ENCODE peak calls at places on chromosomes 2 and 18, in six cellular contexts. S is pancreas, F is kidney epithelial cell, K is cardiac muscle cell, G is tibial artery, J is hepatocyte. X is an unnamed sample. For H3K27me3, the result is how much of the 10 kb centered on the place peaks cover.

GRCh38 chr2:31828891-31829290 is 181.9 kb downstream of the MEMO1 start:
- DNase-seq in J (no peak), F (no peak), G (no peak), K (no peak), S (no peak), X (no peak)

GRCh38 chr2:40256008-40256407 is 195.9 kb downstream of the SLC8A1 start:
- DNase-seq in G (no peak), S (no peak), J (no peak), K (no peak), F (no peak), X (no peak)

GRCh38 chr2:240396623-240397541 is 38.6 kb upstream of the GPC1 start:
- DNase-seq in F (no peak), J (no peak), S (no peak), K (no peak), G (peak), X (no peak)

GRCh38 chr2:96249654-96250053 is 16.1 kb downstream of the TMEM127 start:
- DNase-seq in S (no peak), F (no peak), J (peak), K (no peak), G (no peak), X (no peak)

GRCh38 chr2:236343400-236344161 is 79.4 kb upstream of the ASB18 start:
- DNase-seq in K (peak), G (no peak), S (peak), F (peak), J (peak), X (peak)

GRCh38 chr18:74976331-74976909 is 232.5 kb downstream of the PTGR3 start:
- DNase-seq in F (no peak), G (no peak), K (no peak), J (no peak), S (no peak), X (no peak)

GRCh38 chr2:62287895-62288589 is 92.1 kb downstream of the B3GNT2 start:
- DNase-seq in K (peak), J (peak), S (peak), F (peak), G (no peak), X (peak)

GRCh38 chr2:159201321-159202063 is 85.0 kb downstream of the WDSUB1 start:
- DNase-seq in J (no peak), G (no peak), F (no peak), S (no peak), K (no peak), X (no peak)

GRCh38 chr2:224584768-224585204 is 377 bp downstream of the CUL3 start:
- DNase-seq in G (peak), S (peak), J (peak), K (peak), F (no peak), X (peak)

GRCh38 chr2:234950730-234951385 is 959 bp upstream of the SH3BP4 start:
- DNase-seq in S (no peak), F (no peak), K (no peak), J (no peak), G (peak), X (peak)

GRCh38 chr2:1649871-1650473 is 94.3 kb downstream of the PXDN start:
- DNase-seq in G (no peak), S (no peak), F (no peak), J (no peak), K (no peak), X (no peak)

GRCh38 chr2:55837073-55837472 is 86.5 kb downstream of the EFEMP1 start:
- DNase-seq in G (no peak), K (no peak), J (no peak), F (no peak), S (no peak), X (no peak)

GRCh38 chr2:63658176-63658968 is 69.6 kb downstream of the MDH1 start:
- DNase-seq in J (no peak), G (no peak), S (no peak), F (no peak), K (no peak), X (no peak)

GRCh38 chr18:9068346-9068745 is 34.2 kb upstream of the NDUFV2 start:
- DNase-seq in K (no peak), F (no peak), S (no peak), G (no peak), J (peak), X (no peak)
- H3K27me3 ChIP-seq in K (under half), F (under half), S (under half), G (under half), J (under half), X (under half)

GRCh38 chr18:78677483-78678317 is 301.9 kb upstream of the SALL3 start:
- DNase-seq in K (no peak), G (no peak), J (no peak), S (no peak), F (no peak), X (no peak)

GRCh38 chr18:78672862-78673446 is 306.7 kb upstream of the SALL3 start:
- DNase-seq in G (no peak), J (no peak), F (no peak), S (no peak), K (no peak), X (no peak)

GRCh38 chr18:78673516-78674321 is 305.9 kb upstream of the SALL3 start:
- DNase-seq in K (no peak), F (no peak), S (no peak), J (no peak), G (no peak), X (no peak)

GRCh38 chr18:78676622-78677482 is 302.8 kb upstream of the SALL3 start:
- DNase-seq in G (no peak), S (no peak), F (no peak), J (no peak), K (no peak), X (no peak)

DNA sequence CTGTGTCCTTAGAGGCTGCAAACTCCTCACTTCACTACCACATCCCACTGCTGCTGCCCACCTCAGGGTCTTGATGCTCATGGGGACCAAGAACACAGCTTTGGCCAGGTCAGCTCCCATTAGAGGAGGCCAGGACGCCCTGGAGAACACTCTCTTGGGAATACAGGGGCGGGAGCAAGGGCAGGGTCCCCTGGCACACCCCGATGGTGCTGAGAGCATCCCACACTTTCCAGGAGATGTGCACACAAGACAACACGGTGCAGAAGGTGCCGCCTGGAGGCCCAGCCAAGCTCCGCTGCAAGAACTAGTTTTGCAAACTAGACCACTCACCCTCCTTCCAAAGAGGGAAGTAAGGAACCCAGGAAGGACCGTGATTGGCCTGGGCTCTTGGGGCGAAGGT is 304.4 kb upstream of the SALL3 start:
- DNase-seq in F (no peak), G (no peak), K (no peak), S (no peak), J (no peak), X (no peak)
- H3K27me3 ChIP-seq in F (under half), G (under half), K (under half), S (under half), J (under half), X (under half)

GRCh38 chr2:111983478-111984212 is 71.4 kb upstream of the TMEM87B start:
- DNase-seq in F (no peak), J (no peak), K (no peak), G (no peak), S (no peak), X (no peak)

GRCh38 chr2:111982822-111983221 is 72.2 kb upstream of the TMEM87B start:
- DNase-seq in G (no peak), F (no peak), K (no peak), J (no peak), S (no peak), X (no peak)

GRCh38 chr2:111984213-111984604 is 70.9 kb upstream of the TMEM87B start:
- DNase-seq in S (no peak), F (no peak), J (no peak), G (no peak), K (no peak), X (no peak)

GRCh38 chr2:111985514-111985913 is 69.6 kb upstream of the TMEM87B start:
- DNase-seq in G (no peak), J (no peak), F (no peak), S (no peak), K (no peak), X (no peak)

GRCh38 chr2:111986116-111986900 is 68.8 kb upstream of the TMEM87B start:
- DNase-seq in G (no peak), S (no peak), J (no peak), K (peak), F (no peak), X (no peak)
- H3K27me3 ChIP-seq in G (under half), S (under half), J (under half), K (under half), F (under half), X (under half)

GRCh38 chr18:54031243-54031642 is 193.2 kb downstream of the MBD2 start:
- DNase-seq in F (no peak), J (no peak), G (no peak), K (peak), S (no peak), X (no peak)
- H3K27me3 ChIP-seq in F (under half), J (under half), G (under half), K (under half), S (under half), X (under half)

DNA sequence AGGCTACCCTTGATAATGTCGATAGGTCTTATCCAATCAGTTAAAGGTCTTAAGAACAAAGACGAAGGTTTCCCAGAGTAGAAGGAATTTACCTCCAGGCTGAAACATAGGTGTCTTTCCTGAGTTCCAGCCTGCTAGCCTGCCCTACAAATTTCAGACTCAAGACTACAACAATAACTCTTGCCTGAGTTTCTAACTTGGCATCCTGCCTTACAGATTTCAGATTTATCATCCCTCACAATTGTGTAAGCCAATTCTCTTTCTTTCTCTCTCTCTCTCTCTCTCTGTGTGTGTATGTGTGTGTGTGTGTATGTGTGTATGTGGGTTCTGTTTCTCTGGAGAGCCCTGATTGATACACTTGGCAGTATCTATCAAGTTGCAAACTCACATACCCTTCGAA is 37.2 kb upstream of the B4GALT6 start:
- DNase-seq in K (no peak), J (no peak), F (no peak), G (no peak), S (no peak), X (no peak)
- H3K27me3 ChIP-seq in K (under half), J (under half), F (under half), G (under half), S (under half), X (under half)

DNA sequence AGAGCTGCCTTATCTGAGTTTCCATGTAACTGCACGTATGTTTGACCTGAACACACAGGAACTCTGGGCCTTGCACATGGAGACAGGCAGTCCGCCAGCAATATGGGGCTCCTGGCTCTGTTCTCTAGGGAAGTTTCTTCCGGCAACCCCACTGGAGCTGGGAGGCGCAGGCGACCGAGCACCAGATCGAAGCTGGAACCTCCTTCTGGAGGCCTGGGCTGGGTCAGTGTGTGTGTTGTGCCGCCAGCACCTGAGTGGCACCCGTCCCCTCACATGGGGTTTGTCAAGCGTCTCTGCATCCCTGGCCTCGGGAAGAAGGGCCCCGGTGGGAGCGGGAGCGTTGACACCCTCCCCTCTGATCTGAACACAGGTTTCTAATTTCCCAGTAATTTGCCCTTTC is 86.1 kb downstream of the APOB start:
- DNase-seq in K (no peak), J (no peak), G (no peak), S (no peak), F (no peak), X (no peak)
- H3K27me3 ChIP-seq in K (under half), J (under half), G (under half), S (under half), F (under half), X (under half)

DNA sequence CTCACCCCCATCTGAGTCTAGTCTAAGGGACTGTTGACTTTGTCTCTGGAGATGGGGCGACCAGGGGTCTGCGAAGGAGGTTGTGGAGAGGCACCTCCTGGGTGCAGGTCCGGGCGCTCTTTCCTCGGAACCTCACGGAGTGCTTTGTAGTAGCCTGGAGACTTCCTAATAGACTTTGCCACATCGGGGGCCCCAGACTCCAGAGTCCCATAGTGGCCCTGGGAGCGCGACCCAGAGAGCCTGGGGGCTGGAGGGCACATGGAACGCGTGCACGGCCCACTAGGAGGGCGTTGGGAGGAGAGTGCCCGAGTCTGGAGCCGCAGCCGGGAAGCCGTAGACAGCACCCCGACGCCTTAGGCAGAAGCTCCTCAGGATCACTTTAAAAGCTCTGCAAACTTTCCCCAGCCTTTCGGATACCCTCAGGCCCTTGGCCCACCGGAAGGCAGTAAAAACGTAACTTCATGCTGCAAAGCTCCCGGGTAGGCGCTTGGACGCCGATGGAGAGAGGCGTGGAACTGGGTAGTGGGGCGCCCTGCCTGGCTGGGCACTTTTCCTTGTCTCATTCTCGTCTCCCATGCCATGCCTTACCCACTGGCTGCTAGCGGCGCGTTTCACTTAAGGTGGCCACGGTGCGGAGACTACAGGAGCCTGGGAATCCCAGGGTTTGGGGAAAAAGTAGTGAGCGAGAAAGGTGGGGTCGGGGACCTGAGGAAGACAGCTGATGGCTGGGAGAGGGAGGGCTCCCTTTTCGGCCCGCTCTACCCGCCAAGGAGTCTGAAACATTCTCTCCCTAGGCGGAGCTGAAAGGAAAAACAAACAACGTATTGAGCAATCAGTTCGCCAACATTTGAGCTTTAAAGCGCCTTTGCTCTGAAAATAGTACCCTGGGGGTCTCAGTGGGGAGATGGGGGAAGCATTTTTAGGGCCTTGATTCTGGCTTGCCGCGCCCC is 141.7 kb downstream of the MEIS1 start:
- DNase-seq in F (no peak), J (peak), K (peak), G (no peak), S (peak), X (peak)
- H3K27me3 ChIP-seq in F (under half), J (under half), K (under half), G (half or more), S (under half), X (half or more)

DNA sequence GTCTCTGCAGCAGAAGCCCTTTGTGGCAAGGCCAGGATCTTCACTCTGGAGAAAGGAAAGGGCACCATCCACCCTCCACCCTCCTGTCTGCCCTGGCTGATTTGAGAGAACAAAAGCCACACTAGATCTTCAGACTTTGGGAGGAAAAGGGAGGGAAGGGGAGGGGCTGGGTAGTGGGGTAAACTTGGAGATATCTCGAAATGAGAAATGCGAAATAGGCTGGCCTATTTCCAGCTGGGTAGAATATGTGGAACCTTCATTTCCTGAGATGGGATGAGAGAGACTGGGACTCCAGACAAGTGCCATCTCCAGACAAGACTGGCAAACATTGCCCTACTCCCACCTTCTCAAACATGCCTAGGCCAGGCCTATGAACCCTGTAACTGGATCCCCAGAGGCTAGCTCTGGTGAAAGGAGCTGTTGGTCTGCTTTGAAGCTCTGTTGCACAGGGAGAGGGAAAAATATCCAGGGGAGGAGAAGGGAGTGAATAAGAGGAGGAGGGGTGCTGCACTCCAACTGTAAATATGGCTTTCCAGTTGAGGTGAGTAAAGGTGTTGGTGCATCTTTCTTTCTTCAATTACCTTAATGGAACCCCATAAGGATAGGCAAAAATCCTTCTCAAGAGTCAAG is 1.7 kb downstream of the HOXD12 start:
- DNase-seq in K (no peak), F (no peak), J (no peak), S (no peak), G (no peak), X (peak)
- H3K27me3 ChIP-seq in K (half or more), F (half or more), J (half or more), S (under half), G (half or more), X (half or more)

X was measured in colonic mucosa.